ENCODE peak calls at places on chromosomes 5 and 9, in six cellular contexts. One of them, this sample, is unnamed.

GRCh38 chr9:112790231-112790774 is 39.7 kb downstream of the SNX30 start:
- DNase-seq in effector memory CD4-positive, alpha-beta T cell: no peak
- DNase-seq in cardiac muscle cell: no peak
- DNase-seq in heart left ventricle: no peak
- DNase-seq in AG04450: no peak
- DNase-seq in AG10803: peak
- DNase-seq in this sample: no peak

GRCh38 chr9:109779711-109780452 is at the start of gene PALM2AKAP2:
- DNase-seq in effector memory CD4-positive, alpha-beta T cell: no peak
- DNase-seq in cardiac muscle cell: peak
- DNase-seq in heart left ventricle: peak
- DNase-seq in AG04450: no peak
- DNase-seq in AG10803: peak
- DNase-seq in this sample: no peak

GRCh38 chr5:51829691-51830090 is 446.4 kb downstream of the ISL1 start:
- DNase-seq in effector memory CD4-positive, alpha-beta T cell: no peak
- DNase-seq in cardiac muscle cell: no peak
- DNase-seq in heart left ventricle: no peak
- DNase-seq in AG04450: no peak
- DNase-seq in AG10803: no peak
- DNase-seq in this sample: no peak

GRCh38 chr5:142065273-142065672 is 43.3 kb upstream of the NDFIP1 start:
- DNase-seq in effector memory CD4-positive, alpha-beta T cell: no peak
- DNase-seq in cardiac muscle cell: no peak
- DNase-seq in heart left ventricle: peak
- DNase-seq in AG04450: no peak
- DNase-seq in AG10803: peak
- DNase-seq in this sample: no peak

GRCh38 chr9:118595719-118596305 is 773.4 kb downstream of the BRINP1 start:
- DNase-seq in effector memory CD4-positive, alpha-beta T cell: no peak
- DNase-seq in cardiac muscle cell: peak
- DNase-seq in heart left ventricle: no peak
- DNase-seq in AG04450: no peak
- DNase-seq in AG10803: peak
- DNase-seq in this sample: no peak

GRCh38 chr9:92729735-92730155 is 34.9 kb downstream of the BICD2 start:
- DNase-seq in effector memory CD4-positive, alpha-beta T cell: no peak
- DNase-seq in cardiac muscle cell: no peak
- DNase-seq in heart left ventricle: no peak
- DNase-seq in AG04450: no peak
- DNase-seq in AG10803: no peak
- DNase-seq in this sample: no peak

GRCh38 chr5:35622974-35623373 is 5.3 kb downstream of the SPEF2 start:
- DNase-seq in effector memory CD4-positive, alpha-beta T cell: no peak
- DNase-seq in cardiac muscle cell: no peak
- DNase-seq in heart left ventricle: no peak
- DNase-seq in AG04450: no peak
- DNase-seq in AG10803: no peak
- DNase-seq in this sample: no peak

GRCh38 chr5:58181578-58182286 is 278.2 kb downstream of the PLK2 start:
- DNase-seq in effector memory CD4-positive, alpha-beta T cell: no peak
- DNase-seq in cardiac muscle cell: no peak
- DNase-seq in heart left ventricle: no peak
- DNase-seq in AG04450: no peak
- DNase-seq in AG10803: no peak
- DNase-seq in this sample: no peak

GRCh38 chr5:151742870-151743294 is 15.5 kb downstream of the ATOX1 start:
- DNase-seq in effector memory CD4-positive, alpha-beta T cell: no peak
- DNase-seq in cardiac muscle cell: peak
- DNase-seq in heart left ventricle: no peak
- DNase-seq in AG04450: peak
- DNase-seq in AG10803: peak
- DNase-seq in this sample: no peak

GRCh38 chr9:114507726-114508125 is 2.5 kb upstream of the WHRN start:
- DNase-seq in effector memory CD4-positive, alpha-beta T cell: no peak
- DNase-seq in cardiac muscle cell: peak
- DNase-seq in heart left ventricle: no peak
- DNase-seq in AG04450: no peak
- DNase-seq in AG10803: peak
- DNase-seq in this sample: no peak

GRCh38 chr5:146640285-146640896 is 124.4 kb upstream of the GPR151 start:
- DNase-seq in effector memory CD4-positive, alpha-beta T cell: no peak
- DNase-seq in cardiac muscle cell: no peak
- DNase-seq in heart left ventricle: no peak
- DNase-seq in AG04450: no peak
- DNase-seq in AG10803: no peak
- DNase-seq in this sample: no peak

GRCh38 chr5:174101331-174101730 is 55.8 kb downstream of the NSG2 start:
- DNase-seq in effector memory CD4-positive, alpha-beta T cell: no peak
- DNase-seq in cardiac muscle cell: no peak
- DNase-seq in heart left ventricle: no peak
- DNase-seq in AG04450: no peak
- DNase-seq in AG10803: no peak
- DNase-seq in this sample: no peak

GRCh38 chr5:168886153-168886552 is 307.0 kb upstream of the PANK3 start:
- DNase-seq in effector memory CD4-positive, alpha-beta T cell: no peak
- DNase-seq in cardiac muscle cell: peak
- DNase-seq in heart left ventricle: peak
- DNase-seq in AG04450: no peak
- DNase-seq in AG10803: no peak
- DNase-seq in this sample: no peak

GRCh38 chr5:120848883-120849282 is 384.8 kb downstream of the PRR16 start:
- DNase-seq in effector memory CD4-positive, alpha-beta T cell: no peak
- DNase-seq in cardiac muscle cell: no peak
- DNase-seq in heart left ventricle: no peak
- DNase-seq in AG04450: no peak
- DNase-seq in AG10803: peak
- DNase-seq in this sample: no peak

GRCh38 chr5:96388186-96388585 is 44.9 kb downstream of the PCSK1 start:
- DNase-seq in effector memory CD4-positive, alpha-beta T cell: no peak
- DNase-seq in cardiac muscle cell: no peak
- DNase-seq in heart left ventricle: no peak
- DNase-seq in AG04450: peak
- DNase-seq in AG10803: peak
- DNase-seq in this sample: no peak

GRCh38 chr5:179870403-179870903 is 11.8 kb upstream of the MRNIP start:
- DNase-seq in effector memory CD4-positive, alpha-beta T cell: no peak
- DNase-seq in cardiac muscle cell: peak
- DNase-seq in heart left ventricle: peak
- DNase-seq in AG04450: no peak
- DNase-seq in AG10803: no peak
- DNase-seq in this sample: no peak

GRCh38 chr9:130451509-130452388 is 7.0 kb downstream of the ASS1 start:
- DNase-seq in effector memory CD4-positive, alpha-beta T cell: no peak
- DNase-seq in cardiac muscle cell: peak
- DNase-seq in heart left ventricle: peak
- DNase-seq in AG04450: peak
- DNase-seq in AG10803: peak
- DNase-seq in this sample: no peak

GRCh38 chr9:6551126-6551525 is 94.4 kb downstream of the GLDC start:
- DNase-seq in effector memory CD4-positive, alpha-beta T cell: no peak
- DNase-seq in cardiac muscle cell: no peak
- DNase-seq in heart left ventricle: no peak
- DNase-seq in AG04450: no peak
- DNase-seq in AG10803: no peak
- DNase-seq in this sample: no peak

GRCh38 chr9:90684776-90685175 is 42.2 kb upstream of the DIRAS2 start:
- DNase-seq in effector memory CD4-positive, alpha-beta T cell: no peak
- DNase-seq in cardiac muscle cell: no peak
- DNase-seq in heart left ventricle: no peak
- DNase-seq in AG04450: no peak
- DNase-seq in AG10803: no peak
- DNase-seq in this sample: no peak

GRCh38 chr9:119556129-119556875 is 187.1 kb upstream of the BRINP1 start:
- DNase-seq in effector memory CD4-positive, alpha-beta T cell: no peak
- DNase-seq in cardiac muscle cell: peak
- DNase-seq in heart left ventricle: peak
- DNase-seq in AG04450: no peak
- DNase-seq in AG10803: peak
- DNase-seq in this sample: no peak

GRCh38 chr5:78719504-78720233 is 71.1 kb upstream of the LHFPL2 start:
- DNase-seq in effector memory CD4-positive, alpha-beta T cell: no peak
- DNase-seq in cardiac muscle cell: no peak
- DNase-seq in heart left ventricle: no peak
- DNase-seq in AG04450: no peak
- DNase-seq in AG10803: no peak
- DNase-seq in this sample: no peak
- H3K4me3 ChIP-seq in effector memory CD4-positive, alpha-beta T cell: no peak
- H3K4me3 ChIP-seq in cardiac muscle cell: no peak
- H3K4me3 ChIP-seq in heart left ventricle: no peak
- H3K4me3 ChIP-seq in AG04450: no peak
- H3K4me3 ChIP-seq in AG10803: no peak
- H3K4me3 ChIP-seq in this sample: no peak

DNA sequence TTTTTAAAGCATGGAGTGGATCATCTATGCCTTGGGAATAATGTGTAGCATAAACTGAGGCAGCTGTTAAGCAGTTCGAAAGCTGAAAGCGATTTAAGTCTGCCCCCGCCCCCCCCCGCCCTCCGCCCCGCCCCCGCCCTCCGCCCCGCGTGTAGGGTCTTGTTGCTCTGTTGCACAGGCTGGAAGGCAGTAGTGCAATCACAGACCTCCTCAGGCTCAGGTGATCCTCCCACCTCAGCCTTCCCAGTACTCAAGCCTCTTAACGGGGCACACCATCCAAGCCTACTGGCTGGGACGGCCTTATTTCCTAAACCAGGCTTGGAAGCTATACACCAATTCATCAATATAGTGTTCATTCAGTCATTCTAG is 942 bp downstream of the ANKDD1B start:
- DNase-seq in effector memory CD4-positive, alpha-beta T cell: no peak
- DNase-seq in cardiac muscle cell: no peak
- DNase-seq in heart left ventricle: no peak
- DNase-seq in AG04450: no peak
- DNase-seq in AG10803: no peak
- DNase-seq in this sample: no peak
- H3K4me3 ChIP-seq in effector memory CD4-positive, alpha-beta T cell: no peak
- H3K4me3 ChIP-seq in cardiac muscle cell: no peak
- H3K4me3 ChIP-seq in heart left ventricle: no peak
- H3K4me3 ChIP-seq in AG04450: peak
- H3K4me3 ChIP-seq in AG10803: peak
- H3K4me3 ChIP-seq in this sample: no peak

DNA sequence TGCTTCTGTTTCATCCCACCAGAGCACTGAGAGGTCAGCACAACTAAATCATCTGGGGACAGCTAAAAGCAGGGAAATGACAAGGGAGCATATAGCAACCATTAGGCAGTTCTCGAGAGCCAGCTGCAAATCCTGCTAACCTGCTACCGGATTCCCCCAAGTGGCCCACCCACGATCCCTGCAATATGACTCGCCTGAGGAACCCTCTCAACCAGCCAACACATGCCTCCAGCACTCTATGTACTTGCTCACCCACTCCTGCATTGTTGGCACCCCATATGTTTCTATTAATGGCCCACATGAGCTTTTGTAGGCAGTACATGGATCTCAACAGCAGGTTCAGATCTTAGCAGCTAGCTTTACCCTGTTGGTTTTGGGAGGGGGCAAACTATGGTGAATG is 326.0 kb downstream of the GABRG2 start:
- DNase-seq in effector memory CD4-positive, alpha-beta T cell: no peak
- DNase-seq in cardiac muscle cell: no peak
- DNase-seq in heart left ventricle: no peak
- DNase-seq in AG04450: no peak
- DNase-seq in AG10803: no peak
- DNase-seq in this sample: no peak
- H3K4me3 ChIP-seq in effector memory CD4-positive, alpha-beta T cell: no peak
- H3K4me3 ChIP-seq in cardiac muscle cell: no peak
- H3K4me3 ChIP-seq in heart left ventricle: no peak
- H3K4me3 ChIP-seq in AG04450: no peak
- H3K4me3 ChIP-seq in AG10803: no peak
- H3K4me3 ChIP-seq in this sample: no peak

GRCh38 chr9:121048175-121048574 is 1.9 kb downstream of the C5 start:
- DNase-seq in effector memory CD4-positive, alpha-beta T cell: no peak
- DNase-seq in cardiac muscle cell: no peak
- DNase-seq in heart left ventricle: no peak
- DNase-seq in AG04450: no peak
- DNase-seq in AG10803: no peak
- DNase-seq in this sample: no peak

GRCh38 chr9:121053544-121053943 is 3.5 kb upstream of the C5 start:
- DNase-seq in effector memory CD4-positive, alpha-beta T cell: no peak
- DNase-seq in cardiac muscle cell: no peak
- DNase-seq in heart left ventricle: no peak
- DNase-seq in AG04450: no peak
- DNase-seq in AG10803: no peak
- DNase-seq in this sample: no peak

GRCh38 chr9:121050128-121050988 is at the start of gene C5:
- DNase-seq in effector memory CD4-positive, alpha-beta T cell: no peak
- DNase-seq in cardiac muscle cell: no peak
- DNase-seq in heart left ventricle: no peak
- DNase-seq in AG04450: no peak
- DNase-seq in AG10803: no peak
- DNase-seq in this sample: no peak

DNA sequence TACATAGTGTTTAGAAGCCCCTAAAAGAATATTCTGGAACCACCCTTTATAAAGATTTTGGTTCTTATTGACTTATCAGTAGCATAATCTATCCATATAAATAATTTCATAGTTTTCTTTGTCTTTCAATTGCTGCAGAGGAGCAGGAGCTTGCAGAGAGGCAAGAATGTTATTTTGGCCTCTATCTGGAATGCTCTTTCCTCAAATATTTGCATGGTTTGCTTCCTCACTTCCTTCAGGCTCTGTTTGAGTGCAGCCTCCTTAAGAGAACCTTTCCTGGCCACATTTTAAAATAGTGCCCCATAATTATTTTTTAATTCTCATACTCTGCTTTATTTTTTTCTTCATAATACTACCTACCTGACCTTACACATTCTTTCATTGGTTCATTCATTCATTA is 1.5 kb downstream of the C5 start:
- DNase-seq in effector memory CD4-positive, alpha-beta T cell: no peak
- DNase-seq in cardiac muscle cell: no peak
- DNase-seq in heart left ventricle: no peak
- DNase-seq in AG04450: no peak
- DNase-seq in AG10803: peak
- DNase-seq in this sample: no peak
- H3K4me3 ChIP-seq in effector memory CD4-positive, alpha-beta T cell: no peak
- H3K4me3 ChIP-seq in cardiac muscle cell: no peak
- H3K4me3 ChIP-seq in heart left ventricle: no peak
- H3K4me3 ChIP-seq in AG04450: no peak
- H3K4me3 ChIP-seq in AG10803: no peak
- H3K4me3 ChIP-seq in this sample: no peak

DNA sequence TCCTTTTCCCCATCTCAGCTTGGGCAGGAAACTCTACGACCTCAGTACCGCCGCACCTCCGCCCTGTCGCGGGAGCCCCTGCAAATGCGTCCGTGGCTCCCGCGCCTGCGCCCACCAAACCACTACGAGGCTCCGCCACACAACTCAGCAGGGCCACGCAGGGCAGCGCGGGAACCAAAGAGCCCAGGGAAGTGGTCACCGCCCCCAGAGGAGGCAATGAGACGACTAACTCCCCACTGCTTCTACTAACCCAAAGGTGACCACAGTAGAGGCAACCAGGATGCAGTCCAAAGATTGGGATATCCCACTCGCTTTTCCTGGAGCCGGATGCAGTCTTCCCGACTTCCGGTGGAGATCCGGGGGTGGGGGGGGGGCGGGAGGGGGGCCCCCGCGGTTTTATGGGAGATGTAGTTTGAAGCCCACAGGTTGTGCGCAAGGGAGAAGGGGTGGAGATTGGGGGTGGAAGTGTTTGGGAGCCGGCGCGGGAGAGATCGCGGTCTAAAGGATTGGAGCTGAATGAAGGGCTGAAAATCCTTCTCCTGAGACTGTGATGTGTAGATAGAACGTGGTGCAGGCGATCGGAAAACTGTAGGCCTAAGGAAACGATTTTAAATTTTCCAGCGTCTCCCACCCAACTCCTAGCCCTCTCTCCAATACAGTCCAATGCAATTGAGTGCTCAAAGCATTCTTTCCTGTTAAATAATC is at the start of gene NUDT12:
- DNase-seq in effector memory CD4-positive, alpha-beta T cell: no peak
- DNase-seq in cardiac muscle cell: peak
- DNase-seq in heart left ventricle: peak
- DNase-seq in AG04450: peak
- DNase-seq in AG10803: peak
- DNase-seq in this sample: peak
- H3K4me3 ChIP-seq in effector memory CD4-positive, alpha-beta T cell: peak
- H3K4me3 ChIP-seq in cardiac muscle cell: peak
- H3K4me3 ChIP-seq in heart left ventricle: peak
- H3K4me3 ChIP-seq in AG04450: peak
- H3K4me3 ChIP-seq in AG10803: peak
- H3K4me3 ChIP-seq in this sample: peak